ENCODE peak calls at places on chromosomes 12 and 14, in five cellular contexts. D, A, H, T and G are unnamed samples.

GRCh38 chr14:77177623-77178185 is 3.9 kb upstream of the TMEM63C start:
- DNase-seq in D (no peak), A (no peak), H (no peak), T (no peak), G (no peak)

GRCh38 chr14:76034566-76034965 is 49.0 kb downstream of the IFT43 start:
- DNase-seq in D (no peak), A (no peak), H (no peak), T (no peak), G (no peak)

GRCh38 chr12:47812797-47813490 is 6.8 kb downstream of the HDAC7 start:
- DNase-seq in D (peak; percentile 73), A (peak; percentile 86), H (peak; percentile 36), T (peak; percentile 81), G (peak; percentile 95)

GRCh38 chr12:89636054-89636775 is 72.4 kb downstream of the ATP2B1 start:
- DNase-seq in D (no peak), A (no peak), H (no peak), T (no peak), G (no peak)

GRCh38 chr14:83129503-83129902 is 1595.8 kb upstream of the SEL1L start:
- DNase-seq in D (no peak), A (no peak), H (no peak), T (no peak), G (no peak)

GRCh38 chr12:4272014-4272975 is 1.3 kb upstream of the CCND2 start:
- DNase-seq in D (peak; percentile 74), A (peak; percentile 56), H (no peak), T (no peak), G (peak; percentile 94)

GRCh38 chr14:23776296-23776695 is 140.1 kb downstream of the DHRS2 start:
- DNase-seq in D (no peak), A (no peak), H (no peak), T (no peak), G (no peak)

GRCh38 chr14:78316058-78316457 is 145.9 kb downstream of the NRXN3 start:
- DNase-seq in D (no peak), A (no peak), H (no peak), T (no peak), G (no peak)

GRCh38 chr12:116878567-116879508 is 2.4 kb downstream of the HRK start:
- DNase-seq in D (no peak), A (no peak), H (no peak), T (no peak), G (peak; percentile 62)

GRCh38 chr12:95718772-95719171 is 71.8 kb downstream of the NTN4 start:
- DNase-seq in D (no peak), A (no peak), H (no peak), T (no peak), G (no peak)

GRCh38 chr12:124347805-124348658 is 53.1 kb downstream of the RFLNA start:
- DNase-seq in D (no peak), A (peak; percentile 48), H (peak; percentile 27), T (no peak), G (peak; percentile 51)

GRCh38 chr12:115767921-115768320 is 509.6 kb downstream of the MED13L start:
- DNase-seq in D (no peak), A (no peak), H (no peak), T (no peak), G (no peak)

GRCh38 chr12:57846285-57846576 is 298 bp downstream of the CTDSP2 start:
- DNase-seq in D (no peak), A (no peak), H (no peak), T (no peak), G (no peak)

GRCh38 chr14:54650331-54651017 is 83.5 kb downstream of the SAMD4A start:
- DNase-seq in D (no peak), A (no peak), H (peak; percentile 78), T (no peak), G (peak; percentile 35)
- H3K4me1 ChIP-seq in D (no peaks in the 10 kb centered on the region), A (no peaks in the 10 kb centered on the region), H (peaks cover 100% of the 10 kb centered on the region), T (peaks cover 31% of the 10 kb centered on the region), G (peaks cover 24% of the 10 kb centered on the region)

DNA sequence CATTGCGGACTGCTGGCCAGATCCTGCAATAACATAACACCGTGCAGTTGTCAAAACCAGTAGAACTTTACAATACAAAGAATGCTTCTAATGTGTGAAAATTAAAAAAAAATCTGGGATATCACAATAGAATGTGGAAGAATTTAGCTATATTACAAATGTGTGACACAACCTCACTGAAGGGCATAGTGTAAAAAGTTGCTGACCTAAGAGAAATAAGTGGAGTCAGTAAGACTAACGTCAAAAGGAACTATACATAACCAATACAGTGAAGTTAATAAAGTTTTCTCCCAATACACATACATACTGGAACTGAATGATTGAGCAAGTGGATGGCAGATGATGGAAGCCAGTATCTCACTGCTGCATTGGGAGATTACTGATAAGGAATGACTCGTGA is 12.4 kb downstream of the OR6C74 start:
- DNase-seq in D (no peak), A (no peak), H (no peak), T (no peak), G (no peak)
- TF ChIP-seq POLR2AphosphoS5 in D (no peak), A (no peak), H (no peak), T (no peak), G (no peak)

DNA sequence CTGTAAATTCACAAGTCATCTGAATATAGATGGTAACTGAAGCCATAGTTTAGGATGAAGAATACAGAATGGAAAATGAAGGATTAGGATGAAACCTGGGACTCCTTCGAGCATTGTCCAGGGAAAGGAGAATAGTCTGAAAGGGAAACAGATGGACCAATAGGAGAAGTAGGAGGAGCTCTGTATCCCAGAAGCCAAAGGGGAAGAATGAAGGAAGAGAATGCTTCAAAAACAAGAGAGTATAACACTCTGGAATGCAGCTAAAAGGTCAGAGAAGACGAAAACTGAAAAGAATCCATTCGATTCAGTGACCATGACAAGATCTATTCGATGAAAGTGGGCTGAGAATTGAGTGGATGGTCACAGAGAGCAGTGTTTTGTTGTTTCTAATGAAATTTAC is 1.0 kb downstream of the GMFB start:
- DNase-seq in D (no peak), A (no peak), H (no peak), T (no peak), G (peak; percentile 44)
- TF ChIP-seq CREB1 in D (no peak), A (no peak), H (no peak), T (no peak), G (no peak)

DNA sequence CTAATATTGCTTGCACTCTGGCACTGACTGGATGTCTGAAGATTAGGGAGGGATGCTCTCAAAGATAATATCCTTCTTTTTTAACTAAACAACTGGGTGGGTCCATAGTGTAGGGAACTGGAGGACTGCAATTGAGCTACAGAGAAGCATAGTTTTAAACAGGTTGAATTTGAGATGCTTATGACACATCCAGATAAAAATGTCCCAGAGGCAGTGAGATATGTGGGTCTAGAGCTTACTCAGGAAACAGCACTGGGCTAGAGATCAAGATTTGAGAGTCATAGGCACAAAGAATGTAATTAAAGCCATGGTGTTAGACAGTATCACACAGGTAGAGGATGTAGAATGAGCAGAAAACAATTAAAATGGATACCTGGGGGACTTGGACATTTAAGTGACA is 198.4 kb downstream of the NELL2 start:
- DNase-seq in D (no peak), A (no peak), H (no peak), T (no peak), G (no peak)
- H3K4me1 ChIP-seq in D (no peaks in the 10 kb centered on the region), A (no peaks in the 10 kb centered on the region), H (no peaks in the 10 kb centered on the region), T (no peaks in the 10 kb centered on the region), G (no peaks in the 10 kb centered on the region)

GRCh38 chr12:110750784-110751461 is 8.2 kb upstream of the PPP1CC start:
- DNase-seq in D (no peak), A (no peak), H (no peak), T (no peak), G (no peak)
- TF ChIP-seq POLR2AphosphoS5 in D (no peak), A (no peak), H (no peak), T (no peak), G (no peak)